ENCODE peak calls at places on chromosomes 6 and 20, in four cellular contexts. Z is ovary, U is fibroblast of lung, J is tibial artery. V is an unnamed sample.

GRCh38 chr6:20632696-20633095 is 98.4 kb downstream of the CDKAL1 start:
- DNase-seq in Z (no peak), U (no peak), J (no peak), V (no peak)

GRCh38 chr6:10528170-10528981 is 7.2 kb downstream of the GCNT2 start:
- DNase-seq in J (peak), Z (no peak), U (peak), V (no peak)

GRCh38 chr6:166313255-166314070 is 5.3 kb upstream of the PRR18 start:
- DNase-seq in J (peak), Z (no peak), U (peak), V (no peak)

GRCh38 chr6:43948527-43949450 is 178.5 kb downstream of the MRPL14 start:
- DNase-seq in J (no peak), U (peak), Z (no peak), V (no peak)

GRCh38 chr6:53794073-53794719 is 609 bp upstream of the LRRC1 start:
- DNase-seq in J (peak), Z (peak), U (peak), V (peak)

GRCh38 chr6:97304701-97305100 is 21.7 kb upstream of the MMS22L start:
- DNase-seq in J (no peak), Z (no peak), U (no peak), V (no peak)

GRCh38 chr6:81792826-81793225 is 40.3 kb upstream of the TENT5A start:
- DNase-seq in U (peak), J (no peak), Z (no peak), V (no peak)

GRCh38 chr20:428658-429200 is 20.6 kb downstream of the RBCK1 start:
- DNase-seq in U (no peak), J (no peak), Z (no peak), V (no peak)

GRCh38 chr6:99026135-99026534 is 78.4 kb upstream of the FBXL4 start:
- DNase-seq in J (no peak), U (peak), Z (no peak), V (no peak)

GRCh38 chr20:49230575-49231211 is 11.5 kb downstream of the DDX27 start:
- DNase-seq in J (no peak), U (no peak), Z (no peak), V (peak)

GRCh38 chr20:37373020-37373592 is 27.2 kb downstream of the SRC start:
- DNase-seq in U (no peak), J (no peak), Z (no peak), V (no peak)

GRCh38 chr6:127547215-127547614 is 28.1 kb upstream of the MTCL3 start:
- DNase-seq in U (no peak), J (no peak), Z (no peak), V (no peak)

GRCh38 chr6:33590531-33591198 is 10.6 kb upstream of the BAK1 start:
- DNase-seq in U (no peak), Z (no peak), J (no peak), V (no peak)
- TF ChIP-seq CTCF in U (no peak), Z (no peak), J (no peak), V (no peak)

DNA sequence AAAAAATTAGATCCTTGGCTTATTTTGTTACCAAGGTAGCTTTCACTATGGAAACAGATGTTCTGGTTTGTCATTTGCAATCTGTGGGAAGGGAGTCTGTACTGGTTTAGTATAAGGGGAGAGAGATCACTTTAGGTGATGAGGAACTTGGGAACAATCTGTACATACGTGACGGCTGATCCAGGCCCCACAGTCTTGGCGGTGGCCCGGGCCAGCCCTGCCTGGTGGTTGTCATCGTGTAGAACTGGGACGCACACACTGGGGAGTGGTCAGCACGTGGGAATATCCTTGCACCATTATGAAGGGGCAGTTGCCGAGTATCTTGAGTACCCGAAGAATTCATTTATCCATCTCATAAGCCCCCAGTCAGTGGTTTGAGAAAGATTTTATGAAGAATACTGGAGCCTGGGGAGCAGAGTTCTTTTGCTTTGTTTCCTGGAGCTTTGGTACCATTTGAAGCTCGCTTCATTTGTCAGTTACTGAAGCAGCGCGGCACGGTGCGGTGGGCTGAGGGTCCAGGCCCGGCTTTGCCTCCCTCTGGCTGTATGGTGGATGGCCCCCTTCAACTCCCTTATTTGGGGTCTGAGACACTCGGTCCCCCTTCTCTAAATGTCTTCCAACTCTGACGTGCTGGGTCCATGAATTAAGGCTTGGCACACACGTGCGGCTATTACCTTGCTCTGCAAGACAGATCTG is 22.8 kb upstream of the CLDN20 start:
- DNase-seq in J (no peak), Z (no peak), U (no peak), V (no peak)
- H3K27ac ChIP-seq in J (no peak), Z (no peak), U (no peak), V (no peak)

GRCh38 chr20:59767656-59768055 is 163.3 kb downstream of the PHACTR3 start:
- DNase-seq in J (no peak), U (no peak), Z (no peak), V (no peak)

GRCh38 chr20:59770851-59771250 is 162.6 kb downstream of the SYCP2 start:
- DNase-seq in U (no peak), Z (no peak), J (no peak), V (no peak)

GRCh38 chr20:59771506-59772372 is 161.7 kb downstream of the SYCP2 start:
- DNase-seq in U (no peak), Z (no peak), J (peak), V (no peak)

GRCh38 chr20:59772373-59772705 is 161.1 kb downstream of the SYCP2 start:
- DNase-seq in U (no peak), J (no peak), Z (no peak), V (no peak)

GRCh38 chr20:59770270-59770669 is 163.2 kb downstream of the SYCP2 start:
- DNase-seq in U (no peak), J (no peak), Z (no peak), V (no peak)
- TF ChIP-seq CTCF in U (no peak), J (no peak), Z (no peak), V (no peak)

DNA sequence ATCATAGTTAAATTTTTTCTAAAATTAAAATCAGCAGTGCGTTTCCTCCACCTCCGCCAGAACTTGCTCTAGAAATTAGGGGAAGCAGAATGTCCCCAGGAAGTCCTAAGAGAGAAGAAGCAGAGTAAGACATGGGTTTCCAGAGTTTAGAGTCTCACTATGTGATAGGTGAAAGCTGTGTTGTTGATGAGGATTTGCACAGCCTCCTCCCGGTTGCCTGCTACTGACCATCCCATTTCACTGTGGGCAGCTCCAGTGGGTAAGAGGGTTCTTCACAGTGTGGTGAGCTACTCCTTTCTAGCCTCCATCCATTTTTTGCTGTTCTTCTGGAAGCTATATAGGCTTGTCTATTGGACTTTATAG is 13.3 kb downstream of the UST start:
- DNase-seq in J (no peak), U (no peak), Z (no peak), V (no peak)
- H3K27ac ChIP-seq in J (peak), U (peak), Z (no peak), V (no peak)

GRCh38 chr20:63556873-63557478 is 3.0 kb downstream of the FNDC11 start:
- DNase-seq in U (no peak), J (no peak), Z (no peak), V (no peak)
- TF ChIP-seq CTCF in U (no peak), J (no peak), Z (no peak), V (no peak)

GRCh38 chr20:63731410-63731809 is 5.1 kb upstream of the LIME1 start:
- DNase-seq in J (no peak), U (no peak), Z (no peak), V (no peak)
- H3K27ac ChIP-seq in J (no peak), U (no peak), Z (no peak), V (no peak)

DNA sequence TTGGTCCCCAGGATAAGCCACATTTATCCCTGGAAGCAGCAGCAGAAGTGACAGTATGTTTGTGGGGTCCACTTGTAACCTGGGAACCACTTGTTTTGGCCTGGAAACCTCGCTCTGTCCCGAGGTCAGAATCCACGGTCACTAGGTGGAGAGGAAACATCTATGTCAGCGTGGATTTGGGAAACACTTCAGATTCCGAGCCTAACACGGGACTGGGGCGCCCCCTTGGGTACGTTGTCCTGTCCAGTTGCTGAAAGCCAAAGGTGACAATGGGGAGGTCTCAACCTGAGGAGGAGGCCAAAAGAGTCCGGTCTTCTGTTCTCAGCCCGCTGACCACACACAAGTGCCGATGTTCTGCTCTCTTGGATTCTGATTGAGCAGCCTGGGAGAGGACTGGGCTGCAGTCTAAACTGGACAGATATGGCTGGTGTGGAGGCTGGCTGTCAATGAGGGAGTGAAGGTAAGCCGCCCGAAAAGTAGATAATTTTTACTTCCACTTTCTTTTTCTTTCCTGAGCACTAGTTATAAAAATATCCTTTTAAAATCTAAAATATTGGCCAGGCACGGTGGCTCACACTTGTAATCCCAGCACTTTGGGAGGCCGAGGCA is 4.9 kb upstream of the ZFP57 start:
- DNase-seq in Z (no peak), U (no peak), J (no peak), V (no peak)
- TF ChIP-seq CTCF in Z (no peak), U (no peak), J (no peak), V (no peak)

DNA sequence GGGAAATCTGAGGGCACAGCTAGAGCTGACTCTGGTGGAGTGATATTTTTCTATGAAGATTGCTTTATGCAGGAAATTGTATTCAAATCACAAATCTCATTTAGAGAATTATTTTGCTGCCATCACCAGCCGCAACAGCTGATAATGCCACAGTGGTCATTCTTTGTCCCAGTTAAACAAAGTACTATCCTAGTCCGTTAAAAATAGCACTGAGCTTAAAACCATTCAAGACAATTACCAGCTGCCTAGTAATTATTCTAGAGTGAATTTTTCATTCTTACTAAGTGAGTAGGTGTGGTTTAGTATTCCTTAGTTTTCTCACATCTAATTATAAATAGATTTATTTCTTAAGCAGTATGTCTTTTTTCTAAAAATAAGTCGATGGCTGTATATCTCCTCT is 190.5 kb downstream of the SLC35F1 start:
- DNase-seq in U (no peak), J (no peak), Z (no peak), V (no peak)
- H3K27ac ChIP-seq in U (no peak), J (no peak), Z (no peak), V (no peak)